ENCODE peak calls at places on chromosomes 7 and 10, in ten cellular contexts. E, D, S, W, Y, O, I, P, L and C are unnamed samples.
A peak's percentile ranks its signal among the peaks of the same experiment; 100 is the strongest.

GRCh38 chr7:101591504-101591903 is 37.6 kb downstream of the MYL10 start:
- DNase-seq in E (no peak), D (no peak), S (no peak), W (no peak), Y (no peak), O (no peak), I (no peak), P (no peak), L (no peak), C (no peak)

GRCh38 chr10:47332946-47333345 is 10.7 kb downstream of the GDF2 start:
- DNase-seq in E (peak; percentile 31), D (no peak), S (no peak), W (no peak), Y (no peak), O (no peak), I (no peak), P (no peak), L (no peak), C (no peak)

GRCh38 chr10:21452203-21452602 is 73.3 kb downstream of the SKIDA1 start:
- DNase-seq in E (no peak), D (no peak), S (no peak), W (no peak), Y (peak; percentile 30), O (no peak), I (no peak), P (no peak), L (no peak), C (no peak)

GRCh38 chr10:5545011-5545410 is 20.2 kb downstream of the CALML3 start:
- DNase-seq in E (no peak), D (no peak), S (no peak), W (no peak), Y (no peak), O (peak; percentile 12), I (no peak), P (peak; percentile 5), L (no peak), C (no peak)

GRCh38 chr7:23055582-23056178 is 41.8 kb upstream of the HYCC1 start:
- DNase-seq in E (peak; percentile 77), D (peak; percentile 58), S (peak; percentile 6), W (peak; percentile 73), Y (peak; percentile 83), O (no peak), I (peak; percentile 61), P (no peak), L (peak; percentile 81), C (peak; percentile 63)

GRCh38 chr10:13673165-13673564 is 86.4 kb downstream of the PRPF18 start:
- DNase-seq in E (no peak), D (no peak), S (no peak), W (no peak), Y (peak; percentile 32), O (no peak), I (no peak), P (no peak), L (no peak), C (no peak)

GRCh38 chr7:150934045-150934766 is 43.9 kb downstream of the KCNH2 start:
- DNase-seq in E (no peak), D (no peak), S (no peak), W (no peak), Y (no peak), O (no peak), I (no peak), P (no peak), L (no peak), C (no peak)

GRCh38 chr10:85666987-85667386 is 699.6 kb downstream of the GRID1 start:
- DNase-seq in E (no peak), D (no peak), S (no peak), W (no peak), Y (no peak), O (no peak), I (no peak), P (no peak), L (no peak), C (no peak)

GRCh38 chr10:18136056-18136916 is 3.9 kb upstream of the CACNB2 start:
- DNase-seq in E (no peak), D (no peak), S (no peak), W (no peak), Y (no peak), O (no peak), I (no peak), P (no peak), L (no peak), C (no peak)

GRCh38 chr10:9239298-9239697 is 1184.8 kb downstream of the GATA3 start:
- DNase-seq in E (no peak), D (no peak), S (no peak), W (no peak), Y (no peak), O (no peak), I (no peak), P (no peak), L (no peak), C (no peak)

GRCh38 chr7:44985033-44985695 is 6.3 kb upstream of the MYO1G start:
- DNase-seq in E (no peak), D (peak; percentile 10), S (no peak), W (no peak), Y (no peak), O (no peak), I (no peak), P (no peak), L (no peak), C (no peak)

GRCh38 chr10:68153473-68154210 is 44.4 kb downstream of the MYPN start:
- DNase-seq in E (peak; percentile 99), D (peak; percentile 63), S (no peak), W (peak; percentile 99), Y (peak; percentile 98), O (no peak), I (peak; percentile 100), P (no peak), L (peak; percentile 100), C (peak; percentile 63)

GRCh38 chr7:21550821-21551531 is 8.1 kb downstream of the DNAH11 start:
- DNase-seq in E (no peak), D (no peak), S (no peak), W (peak; percentile 16), Y (no peak), O (no peak), I (no peak), P (no peak), L (peak; percentile 60), C (peak; percentile 69)

GRCh38 chr10:25831138-25831537 is 102.9 kb upstream of the MYO3A start:
- DNase-seq in E (no peak), D (no peak), S (no peak), W (no peak), Y (no peak), O (no peak), I (no peak), P (no peak), L (no peak), C (no peak)

GRCh38 chr10:59688921-59689351 is 20.7 kb downstream of the SLC16A9 start:
- DNase-seq in E (no peak), D (no peak), S (no peak), W (no peak), Y (no peak), O (no peak), I (no peak), P (no peak), L (peak; percentile 100), C (no peak)

GRCh38 chr7:111903797-111904196 is 302.4 kb downstream of the DOCK4 start:
- DNase-seq in E (no peak), D (no peak), S (no peak), W (no peak), Y (no peak), O (no peak), I (no peak), P (no peak), L (peak; percentile 40), C (no peak)

GRCh38 chr10:124671486-124672075 is 72.6 kb downstream of the FAM53B start:
- DNase-seq in E (no peak), D (no peak), S (no peak), W (peak; percentile 45), Y (peak; percentile 61), O (no peak), I (no peak), P (no peak), L (peak; percentile 3), C (peak; percentile 48)

GRCh38 chr7:657565-658119 is 68.9 kb upstream of the DNAAF5 start:
- DNase-seq in E (peak; percentile 7), D (no peak), S (no peak), W (no peak), Y (peak; percentile 40), O (no peak), I (no peak), P (no peak), L (no peak), C (no peak)

GRCh38 chr7:98496618-98497017 is 95.7 kb upstream of the BAIAP2L1 start:
- DNase-seq in E (no peak), D (no peak), S (no peak), W (no peak), Y (no peak), O (no peak), I (no peak), P (no peak), L (no peak), C (no peak)
- H3K9me3 ChIP-seq in E (peaks cover 20% of the 10 kb centered on the region), D (no peaks in the 10 kb centered on the region), S (no peaks in the 10 kb centered on the region), W (peaks cover 30% of the 10 kb centered on the region), Y (no peaks in the 10 kb centered on the region), O (peaks cover 14% of the 10 kb centered on the region), I (no peaks in the 10 kb centered on the region), P (no peaks in the 10 kb centered on the region), L (peaks cover 5% of the 10 kb centered on the region), C (peaks cover 13% of the 10 kb centered on the region)

DNA sequence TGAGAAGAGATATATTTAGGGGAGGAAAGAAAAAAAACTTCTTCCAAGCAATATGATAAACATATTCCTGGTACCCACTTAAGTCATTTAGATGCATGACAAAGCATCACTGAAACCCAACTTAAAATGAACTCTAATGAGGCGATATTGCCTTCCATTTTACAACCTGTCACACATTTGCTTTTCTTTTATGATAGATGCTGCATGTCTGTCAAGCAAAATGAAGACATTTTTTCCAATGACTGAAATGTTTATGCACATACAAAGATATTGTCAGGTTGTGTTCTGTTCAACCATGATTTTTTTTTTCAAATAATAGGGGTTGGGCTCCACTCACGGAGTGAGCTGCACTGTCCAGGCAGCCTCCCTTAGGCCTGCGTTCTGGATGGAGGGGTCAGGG is 894.4 kb downstream of the SORCS3 start:
- DNase-seq in E (no peak), D (no peak), S (no peak), W (no peak), Y (no peak), O (no peak), I (no peak), P (no peak), L (no peak), C (no peak)
- H3K9me3 ChIP-seq in E (peaks cover 6% of the 10 kb centered on the region), D (no peaks in the 10 kb centered on the region), S (no peaks in the 10 kb centered on the region), W (no peaks in the 10 kb centered on the region), Y (no peaks in the 10 kb centered on the region), O (no peaks in the 10 kb centered on the region), I (no peaks in the 10 kb centered on the region), P (no peaks in the 10 kb centered on the region), L (no peaks in the 10 kb centered on the region), C (no peaks in the 10 kb centered on the region)

GRCh38 chr7:6652446-6653011 is 15.4 kb downstream of the ZNF316 start:
- DNase-seq in E (no peak), D (no peak), S (no peak), W (no peak), Y (no peak), O (peak; percentile 34), I (no peak), P (no peak), L (no peak), C (no peak)
- H3K9me3 ChIP-seq in E (peaks cover 40% of the 10 kb centered on the region), D (no peaks in the 10 kb centered on the region), S (no peaks in the 10 kb centered on the region), W (peaks cover 48% of the 10 kb centered on the region), Y (no peaks in the 10 kb centered on the region), O (no peaks in the 10 kb centered on the region), I (no peaks in the 10 kb centered on the region), P (no peaks in the 10 kb centered on the region), L (no peaks in the 10 kb centered on the region), C (no peaks in the 10 kb centered on the region)

DNA sequence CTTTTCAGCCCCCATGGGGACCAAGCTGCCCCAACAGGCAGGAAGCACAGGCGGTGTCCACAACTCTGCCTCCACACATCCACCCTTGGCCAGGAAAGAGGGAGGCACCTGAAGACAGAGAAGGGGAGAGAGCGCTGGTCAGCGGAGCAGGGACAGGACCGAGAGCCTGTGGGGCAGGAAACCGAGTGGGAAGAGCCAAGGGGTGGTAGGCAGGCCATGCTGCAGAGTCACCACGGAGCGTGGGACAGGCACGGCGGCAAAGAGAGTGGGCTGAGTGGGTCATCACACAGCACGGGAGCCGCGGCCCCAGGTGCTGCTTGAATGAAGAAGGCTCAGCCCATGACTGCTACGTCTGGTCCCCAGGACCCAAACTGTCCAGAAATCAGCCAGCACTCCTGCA is 109.8 kb downstream of the PTPRN2 start:
- DNase-seq in E (no peak), D (no peak), S (no peak), W (no peak), Y (no peak), O (no peak), I (no peak), P (no peak), L (no peak), C (no peak)
- H3K9me3 ChIP-seq in E (peaks cover 57% of the 10 kb centered on the region), D (no peaks in the 10 kb centered on the region), S (no peaks in the 10 kb centered on the region), W (no peaks in the 10 kb centered on the region), Y (no peaks in the 10 kb centered on the region), O (no peaks in the 10 kb centered on the region), I (no peaks in the 10 kb centered on the region), P (no peaks in the 10 kb centered on the region), L (no peaks in the 10 kb centered on the region), C (no peaks in the 10 kb centered on the region)